ENCODE peak calls at places on chromosomes 4 and X, in nine cellular contexts. N is cardiac fibroblast; Z is dermis blood vessel endothelial cell; C is SW480; D is astrocyte of the spinal cord; Y is retina; E is stimulated activated CD4-positive, alpha-beta T cell treated with anti-CD3 and anti-CD28 coated beads, Interleukin-12 subunit alpha, Interleukin-12 subunit beta, amount 100 ng/mL, for 24 hours; W is posterior cingulate gyrus; V is mammary epithelial cell. M is an unnamed sample.
A peak's percentile ranks its signal among the peaks of the same experiment; 100 is the strongest.

GRCh38 chrX:74251006-74251930 is 52.7 kb upstream of the ZCCHC13 start:
- DNase-seq in N (peak; percentile 80), Z (peak; percentile 30), C (no peak), D (no peak), Y (no peak), E (no peak), W (no peak), V (peak; percentile 50), M (no peak)

GRCh38 chr4:20253799-20254409 is 2.2 kb downstream of the SLIT2 start:
- DNase-seq in N (peak; percentile 41), Z (peak; percentile 20), C (no peak), D (peak; percentile 32), Y (peak; percentile 82), E (no peak), W (peak; percentile 40), V (no peak), M (peak; percentile 33)

GRCh38 chrX:86002076-86002896 is 45.1 kb downstream of the CHM start:
- DNase-seq in N (peak; percentile 7), Z (no peak), C (peak; percentile 77), D (peak; percentile 60), Y (no peak), E (no peak), W (no peak), V (peak; percentile 62), M (no peak)

GRCh38 chrX:71632923-71633657 is 14.8 kb upstream of the CXCR3 start:
- DNase-seq in N (no peak), Z (no peak), C (no peak), D (no peak), Y (no peak), E (no peak), W (no peak), V (no peak), M (no peak)

GRCh38 chrX:129932137-129932791 is 26.3 kb downstream of the UTP14A start:
- DNase-seq in N (peak; percentile 94), Z (peak; percentile 86), C (peak; percentile 85), D (peak; percentile 91), Y (no peak), E (peak; percentile 69), W (peak; percentile 71), V (peak; percentile 46), M (peak; percentile 95)

GRCh38 chr4:24093446-24093845 is 203.6 kb upstream of the PPARGC1A start:
- DNase-seq in N (no peak), Z (no peak), C (no peak), D (no peak), Y (no peak), E (no peak), W (no peak), V (no peak), M (no peak)

GRCh38 chrX:1316527-1316926 is 20.1 kb upstream of the IL3RA start:
- DNase-seq in N (no peak), Z (peak; percentile 19), C (no peak), D (no peak), Y (no peak), E (no peak), W (no peak), V (no peak), M (no peak)

GRCh38 chrX:101693476-101693875 is 33.8 kb upstream of the ARMCX2 start:
- DNase-seq in N (no peak), Z (no peak), C (no peak), D (no peak), Y (no peak), E (no peak), W (no peak), V (no peak), M (no peak)

GRCh38 chr4:55175779-55176231 is 50.4 kb upstream of the KDR start:
- DNase-seq in N (peak; percentile 51), Z (peak; percentile 74), C (no peak), D (peak; percentile 65), Y (no peak), E (no peak), W (no peak), V (no peak), M (no peak)

GRCh38 chr4:103634236-103634635 is 85.5 kb downstream of the TACR3 start:
- DNase-seq in N (no peak), Z (no peak), C (peak; percentile 15), D (no peak), Y (no peak), E (no peak), W (no peak), V (no peak), M (no peak)

GRCh38 chr4:130603043-130603442 is 1507.1 kb downstream of the C4orf33 start:
- DNase-seq in N (no peak), Z (no peak), C (no peak), D (no peak), Y (peak; percentile 28), E (no peak), W (no peak), V (no peak), M (no peak)

GRCh38 chr4:76341063-76341462 is 34.5 kb downstream of the STBD1 start:
- DNase-seq in N (peak; percentile 76), Z (no peak), C (no peak), D (peak; percentile 63), Y (no peak), E (no peak), W (no peak), V (peak; percentile 37), M (no peak)

M was measured in uterus.